ENCODE peak calls at places on chromosome 16, in four cellular contexts. F is IMR-90, I is K562, N is HepG2. E is an unnamed sample.

GRCh38 chr16:85312174-85312573 is 199.9 kb upstream of the CIBAR2 start:
- DNase-seq in F (no peak), I (no peak), N (no peak), E (no peak)

GRCh38 chr16:12057276-12057675 is 80.7 kb downstream of the SNX29 start:
- DNase-seq in F (peak), I (no peak), N (no peak), E (no peak)

GRCh38 chr16:58046054-58046881 is 20.7 kb downstream of the MMP15 start:
- DNase-seq in F (no peak), I (no peak), N (no peak), E (no peak)

GRCh38 chr16:890716-891352 is 80.0 kb downstream of the LMF1 start:
- DNase-seq in F (no peak), I (no peak), N (no peak), E (no peak)

GRCh38 chr16:14672403-14672971 is 21.6 kb downstream of the PLA2G10 start:
- DNase-seq in F (no peak), I (peak), N (peak), E (no peak)

GRCh38 chr16:67533024-67533560 is 4.5 kb downstream of the RIPOR1 start:
- DNase-seq in F (no peak), I (no peak), N (no peak), E (no peak)

GRCh38 chr16:397736-398332 is 835 bp downstream of the NME4 start:
- DNase-seq in F (peak), I (peak), N (peak), E (peak)

GRCh38 chr16:58198022-58198683 is at the start of gene CSNK2A2:
- DNase-seq in F (peak), I (peak), N (peak), E (peak)

GRCh38 chr16:55370762-55371482 is 46.9 kb downstream of the IRX6 start:
- DNase-seq in F (peak), I (peak), N (peak), E (peak)

GRCh38 chr16:1492082-1492922 is 858 bp upstream of the TELO2 start:
- DNase-seq in F (no peak), I (no peak), N (no peak), E (no peak)

GRCh38 chr16:28319476-28320022 is 27.2 kb downstream of the SBK1 start:
- DNase-seq in F (no peak), I (no peak), N (no peak), E (no peak)
- TF ChIP-seq MAZ in F (no peak), I (no peak), N (no peak), E (no peak)

GRCh38 chr16:24070851-24071250 is 185.3 kb upstream of the CACNG3 start:
- DNase-seq in F (peak), I (peak), N (peak), E (peak)
- TF ChIP-seq MAZ in F (no peak), I (no peak), N (no peak), E (no peak)

GRCh38 chr16:9904526-9904925 is 277.7 kb downstream of the GRIN2A start:
- DNase-seq in F (no peak), I (no peak), N (no peak), E (no peak)
- TF ChIP-seq MAZ in F (no peak), I (no peak), N (no peak), E (no peak)

GRCh38 chr16:16127469-16128116 is 95.7 kb downstream of the ABCC6 start:
- DNase-seq in F (peak), I (peak), N (peak), E (peak)
- TF ChIP-seq MAZ in F (no peak), I (no peak), N (no peak), E (no peak)

GRCh38 chr16:68893710-68894705 is 50.7 kb downstream of the TANGO6 start:
- DNase-seq in F (peak), I (no peak), N (peak), E (no peak)
- TF ChIP-seq MAZ in F (no peak), I (no peak), N (no peak), E (no peak)

GRCh38 chr16:48318630-48319029 is 66.6 kb downstream of the SIAH1 start:
- DNase-seq in F (peak), I (no peak), N (no peak), E (no peak)
- TF ChIP-seq MAZ in F (no peak), I (no peak), N (no peak), E (no peak)

DNA sequence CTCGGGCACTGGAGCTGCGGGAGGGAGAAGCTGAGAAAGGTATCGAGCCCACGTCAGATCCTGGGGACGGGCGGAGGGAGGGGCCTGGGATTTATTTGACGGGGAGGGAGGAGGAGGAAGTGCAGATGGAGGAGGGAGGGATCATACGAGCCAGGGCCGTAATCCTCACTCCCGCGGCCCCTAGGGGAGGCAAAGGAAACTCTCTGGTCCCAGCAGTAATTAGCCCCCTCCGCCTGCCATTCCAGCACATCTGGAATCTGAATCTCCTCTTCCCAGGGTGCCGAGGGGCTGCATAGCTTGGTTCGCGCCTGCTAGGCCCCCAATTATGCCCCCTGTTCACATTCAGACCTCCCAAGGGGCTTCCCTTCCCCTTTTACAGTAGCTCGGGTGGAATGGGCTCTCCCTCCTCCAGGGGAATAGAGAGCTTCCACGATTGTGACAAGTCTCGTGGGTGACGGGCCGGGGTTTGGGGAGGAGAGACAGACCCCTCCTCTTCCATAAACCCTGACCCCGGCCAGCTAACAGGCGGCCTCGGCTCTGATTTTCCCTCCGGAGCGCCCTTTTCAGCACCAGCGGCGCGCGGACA is at the start of gene SEZ6L2:
- DNase-seq in F (peak), I (peak), N (peak), E (peak)
- TF ChIP-seq MAZ in F (peak), I (no peak), N (peak), E (peak)

DNA sequence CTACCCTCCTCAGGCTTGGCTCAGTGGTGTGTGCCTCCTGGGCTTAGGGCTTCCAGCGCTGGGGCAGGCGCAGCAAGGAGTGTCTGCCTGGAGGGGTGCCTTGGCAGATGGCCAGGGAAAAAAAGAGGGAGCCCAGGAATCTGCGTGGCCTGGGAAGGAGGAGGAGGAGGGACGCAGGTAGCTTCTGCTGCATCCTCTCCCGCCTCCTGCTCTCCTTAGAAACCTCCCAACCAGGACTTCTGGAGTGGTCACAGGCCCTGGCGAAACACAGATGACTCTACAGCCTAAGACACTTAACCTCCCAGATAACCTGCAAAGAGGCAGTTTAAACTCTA is 7.3 kb upstream of the BCAR1 start:
- DNase-seq in F (no peak), I (no peak), N (no peak), E (no peak)
- TF ChIP-seq MAZ in F (no peak), I (no peak), N (no peak), E (no peak)

E was measured in A549.